ENCODE peak calls at places on chromosomes 16 and 17, in ten cellular contexts. Y, Z, U, P, H, K, N, M, T and X are unnamed samples.

GRCh38 chr17:17577373-17577772 is 14.1 kb downstream of the PEMT start:
- DNase-seq in H (no peak), P (no peak), U (no peak), T (no peak), M (no peak), K (no peak), N (no peak), Z (no peak), Y (no peak), X (no peak)

GRCh38 chr16:83952587-83952939 is 477 bp upstream of the OSGIN1 start:
- DNase-seq in M (no peak), U (no peak), P (peak), K (no peak), N (peak), H (no peak), Z (no peak), T (no peak), Y (no peak), X (no peak)

GRCh38 chr17:57328109-57328882 is 72.0 kb downstream of the MSI2 start:
- DNase-seq in K (no peak), Z (no peak), Y (no peak), T (no peak), P (no peak), U (no peak), H (no peak), N (no peak), M (no peak), X (no peak)

GRCh38 chr17:28643979-28644781 is 778 bp downstream of the BLTP2 start:
- DNase-seq in K (peak), H (peak), M (no peak), Z (no peak), Y (peak), U (peak), T (peak), P (peak), N (peak), X (peak)

GRCh38 chr17:54085020-54085419 is 262.3 kb downstream of the KIF2B start:
- DNase-seq in M (no peak), P (no peak), Y (no peak), N (no peak), T (no peak), Z (no peak), H (no peak), U (no peak), K (no peak), X (no peak)

GRCh38 chr16:8660841-8661301 is 13.5 kb upstream of the ABAT start:
- DNase-seq in U (peak), Y (peak), Z (peak), H (peak), P (peak), N (peak), T (peak), K (peak), M (peak), X (peak)

GRCh38 chr17:81939881-81940385 is 2.8 kb upstream of the PYCR1 start:
- DNase-seq in Z (no peak), T (no peak), Y (no peak), P (no peak), M (no peak), K (no peak), H (no peak), N (no peak), U (no peak), X (no peak)

GRCh38 chr17:73474370-73474988 is 162.7 kb upstream of the CDC42EP4 start:
- DNase-seq in Y (no peak), M (no peak), Z (peak), H (no peak), P (peak), U (no peak), K (no peak), T (peak), N (peak), X (peak)

GRCh38 chr17:72332367-72332766 is 211.5 kb downstream of the SOX9 start:
- DNase-seq in T (no peak), Y (no peak), N (no peak), P (no peak), H (peak), K (no peak), M (no peak), U (no peak), Z (no peak), X (no peak)